ENCODE peak calls at places on chromosome 1, in four cellular contexts. A is SW480, K is HS-27A, F is B cell. C is an unnamed sample.

GRCh38 chr1:77421504-77422233 is 139.8 kb downstream of the AK5 start:
- DNase-seq in A (no peak), K (no peak), F (no peak), C (no peak)

GRCh38 chr1:55547441-55547840 is 332.3 kb upstream of the USP24 start:
- DNase-seq in A (no peak), K (no peak), F (no peak), C (no peak)

GRCh38 chr1:164891615-164892014 is 332.6 kb downstream of the PBX1 start:
- DNase-seq in A (peak), K (no peak), F (no peak), C (no peak)

GRCh38 chr1:57024855-57025254 is 59.0 kb upstream of the C8B start:
- DNase-seq in A (no peak), K (no peak), F (no peak), C (no peak)

GRCh38 chr1:167418397-167418796 is 99.9 kb downstream of the CD247 start:
- DNase-seq in A (no peak), K (no peak), F (peak), C (no peak)

GRCh38 chr1:156407344-156407743 is 38.3 kb downstream of the RHBG start:
- DNase-seq in A (no peak), K (no peak), F (no peak), C (no peak)

GRCh38 chr1:244356371-244356770 is 95.3 kb downstream of the ADSS2 start:
- DNase-seq in A (no peak), K (no peak), F (no peak), C (no peak)

GRCh38 chr1:182392045-182393028 is 747 bp upstream of the GLUL start:
- DNase-seq in A (peak), K (no peak), F (peak), C (no peak)

GRCh38 chr1:46118856-46119255 is 13.6 kb downstream of the PIK3R3 start:
- DNase-seq in A (no peak), K (no peak), F (no peak), C (no peak)

GRCh38 chr1:233216009-233216408 is 79.5 kb downstream of the PCNX2 start:
- DNase-seq in A (no peak), K (no peak), F (no peak), C (no peak)

GRCh38 chr1:6384135-6384534 is 9.4 kb downstream of the ACOT7 start:
- DNase-seq in A (no peak), K (no peak), F (no peak), C (no peak)

GRCh38 chr1:165648919-165649572 is 18.0 kb downstream of the MGST3 start:
- DNase-seq in A (no peak), K (no peak), F (no peak), C (no peak)

GRCh38 chr1:81329061-81329460 is 471.7 kb upstream of the ADGRL2 start:
- DNase-seq in A (no peak), K (no peak), F (no peak), C (no peak)

GRCh38 chr1:166165661-166166399 is 971 bp downstream of the FAM78B start:
- DNase-seq in A (peak), K (no peak), F (peak), C (no peak)

GRCh38 chr1:153515504-153516394 is 20.0 kb downstream of the S100A6 start:
- DNase-seq in A (peak), K (no peak), F (no peak), C (no peak)

GRCh38 chr1:165632152-165632469 is 1.1 kb downstream of the MGST3 start:
- DNase-seq in A (peak), K (no peak), F (no peak), C (no peak)

GRCh38 chr1:75203415-75204277 is 69.5 kb downstream of the LHX8 start:
- DNase-seq in A (peak), K (no peak), F (peak), C (no peak)

C was measured in T1000.